ENCODE peak calls at places on chromosome 21, in five cellular contexts. R, I, Y, N and J are unnamed samples. For H3K36me3 and H3K4me1, the result is how much of the 10 kb centered on the place peaks cover.

GRCh38 chr21:28729887-28730286 is 262.8 kb downstream of the LTN1 start:
- DNase-seq in N (no peak), Y (no peak), I (no peak), R (no peak), J (no peak)

GRCh38 chr21:25578070-25578961 is 29.0 kb downstream of the MRPL39 start:
- DNase-seq in R (no peak), I (no peak), N (no peak), Y (no peak), J (no peak)

GRCh38 chr21:27561116-27561515 is 594.2 kb upstream of the ADAMTS5 start:
- DNase-seq in Y (no peak), I (no peak), N (no peak), R (no peak), J (no peak)

GRCh38 chr21:41294548-41295231 is 21.9 kb upstream of the FAM3B start:
- DNase-seq in R (no peak), N (no peak), Y (no peak), I (no peak), J (no peak)

GRCh38 chr21:27407296-27407695 is 440.4 kb upstream of the ADAMTS5 start:
- DNase-seq in Y (no peak), R (no peak), N (no peak), I (no peak), J (no peak)

GRCh38 chr21:25240974-25241373 is 366.3 kb downstream of the MRPL39 start:
- DNase-seq in I (no peak), N (no peak), R (no peak), Y (no peak), J (no peak)

GRCh38 chr21:26966978-26967913 is at the start of gene ADAMTS5:
- DNase-seq in I (peak), R (no peak), N (no peak), Y (peak), J (peak)

GRCh38 chr21:32463889-32464300 is 51.4 kb downstream of the EVA1C start:
- DNase-seq in N (no peak), I (no peak), R (no peak), Y (peak), J (peak)

GRCh38 chr21:21101911-21102310 is 103.7 kb downstream of the NCAM2 start:
- DNase-seq in I (no peak), R (peak), Y (peak), N (no peak), J (no peak)

GRCh38 chr21:40680311-40680710 is 166.6 kb downstream of the DSCAM start:
- DNase-seq in N (no peak), R (no peak), Y (no peak), I (no peak), J (no peak)

GRCh38 chr21:17597680-17598079 is 15.0 kb downstream of the BTG3 start:
- DNase-seq in R (no peak), Y (no peak), N (no peak), I (no peak), J (no peak)
- H3K36me3 ChIP-seq in R (half or more), Y (half or more), N (under half), I (half or more), J (half or more)

GRCh38 chr21:17293194-17293593 is 219.6 kb upstream of the CXADR start:
- DNase-seq in I (no peak), N (no peak), R (no peak), Y (no peak), J (no peak)
- H3K4me1 ChIP-seq in I (under half), N (under half), R (under half), Y (under half), J (under half)

GRCh38 chr21:34553199-34553952 is 41.4 kb upstream of the KCNE1 start:
- DNase-seq in R (no peak), N (no peak), Y (peak), I (no peak), J (peak)

GRCh38 chr21:34550400-34550799 is 38.4 kb upstream of the KCNE1 start:
- DNase-seq in Y (no peak), N (no peak), I (no peak), R (no peak), J (no peak)

GRCh38 chr21:34557261-34557660 is 45.3 kb upstream of the KCNE1 start:
- DNase-seq in R (no peak), I (no peak), N (no peak), Y (no peak), J (no peak)

GRCh38 chr21:34552324-34553198 is 40.6 kb upstream of the KCNE1 start:
- DNase-seq in I (no peak), N (no peak), Y (peak), R (no peak), J (peak)

GRCh38 chr21:34554227-34554626 is 42.2 kb upstream of the KCNE1 start:
- DNase-seq in N (no peak), Y (no peak), R (no peak), I (no peak), J (no peak)
- H3K36me3 ChIP-seq in N (under half), Y (under half), R (under half), I (under half), J (under half)

GRCh38 chr21:45120975-45121374 is 46.6 kb downstream of the ADARB1 start:
- DNase-seq in N (no peak), I (no peak), Y (no peak), R (no peak), J (no peak)
- H3K4me1 ChIP-seq in N (under half), I (under half), Y (under half), R (under half), J (under half)

GRCh38 chr21:38057626-38058025 is 141.4 kb upstream of the KCNJ6 start:
- DNase-seq in I (no peak), N (no peak), R (no peak), Y (no peak), J (no peak)

GRCh38 chr21:38056481-38056880 is 140.2 kb upstream of the KCNJ6 start:
- DNase-seq in R (no peak), Y (no peak), I (no peak), N (no peak), J (no peak)

GRCh38 chr21:38054334-38054733 is 138.1 kb upstream of the KCNJ6 start:
- DNase-seq in R (no peak), I (no peak), Y (no peak), N (no peak), J (no peak)
- H3K36me3 ChIP-seq in R (under half), I (under half), Y (under half), N (under half), J (under half)

GRCh38 chr21:38843379-38843778 is 37.6 kb downstream of the ETS2 start:
- DNase-seq in Y (no peak), R (no peak), N (no peak), I (no peak), J (no peak)

GRCh38 chr21:38840456-38841129 is 34.9 kb downstream of the ETS2 start:
- DNase-seq in N (no peak), Y (no peak), I (no peak), R (no peak), J (no peak)

GRCh38 chr21:38841472-38841871 is 35.7 kb downstream of the ETS2 start:
- DNase-seq in Y (no peak), I (no peak), N (no peak), R (no peak), J (peak)

GRCh38 chr21:38847556-38847955 is 41.8 kb downstream of the ETS2 start:
- DNase-seq in R (no peak), Y (peak), N (no peak), I (no peak), J (no peak)

GRCh38 chr21:38843806-38844479 is 38.2 kb downstream of the ETS2 start:
- DNase-seq in R (no peak), N (no peak), Y (peak), I (no peak), J (peak)
- H3K4me1 ChIP-seq in R (under half), N (half or more), Y (under half), I (under half), J (under half)

DNA sequence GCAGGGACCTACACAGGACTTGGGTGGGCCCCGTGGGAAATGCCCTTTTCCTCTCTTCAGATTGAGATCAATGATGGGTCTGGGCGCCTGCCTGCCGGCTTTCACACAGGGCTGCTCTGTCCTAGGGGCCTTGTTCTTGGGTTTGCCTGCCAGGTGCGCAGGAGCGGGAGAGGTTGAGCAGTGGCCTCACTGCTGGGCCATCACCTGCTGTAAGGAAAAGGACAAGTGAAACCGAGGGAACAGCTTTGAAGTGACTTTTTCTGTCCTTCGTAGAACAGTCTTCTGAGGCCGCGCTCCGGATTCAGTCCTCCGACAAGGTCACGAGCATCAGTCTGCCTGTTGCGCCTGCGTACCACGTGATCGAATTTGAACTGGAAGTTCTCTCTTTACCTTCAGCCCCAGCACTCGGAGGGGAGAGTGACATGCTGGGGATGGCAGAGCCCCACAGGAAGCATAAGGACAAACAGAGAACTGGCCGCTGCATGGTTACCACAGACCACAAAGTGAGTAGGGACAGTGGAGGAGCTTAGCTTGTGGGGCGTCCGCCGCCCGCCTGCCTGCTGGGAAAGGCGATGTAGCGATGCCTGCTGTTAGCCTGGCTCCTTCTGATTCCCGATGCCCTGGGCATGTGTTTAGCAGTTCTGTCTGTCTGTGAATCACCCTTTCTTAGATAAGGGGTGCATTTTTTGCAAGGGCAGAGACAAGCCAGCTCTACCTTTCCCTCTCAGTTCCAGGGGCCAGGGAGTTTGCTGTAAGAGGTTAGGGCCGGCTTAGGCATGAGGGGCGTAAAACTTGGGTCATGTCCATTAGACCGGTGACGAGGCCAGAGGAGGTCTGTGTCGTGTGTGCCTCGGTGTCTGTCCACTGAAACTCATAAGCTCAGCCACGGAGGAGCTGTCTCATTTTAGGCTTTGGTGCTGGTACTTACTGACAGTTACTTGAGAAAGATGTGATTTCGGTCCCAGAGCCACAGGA is 19.5 kb upstream of the PWP2 start:
- DNase-seq in Y (no peak), N (no peak), R (no peak), I (peak), J (no peak)
- H3K36me3 ChIP-seq in Y (half or more), N (under half), R (half or more), I (half or more), J (under half)

GRCh38 chr21:42381347-42381984 is 14.4 kb downstream of the TMPRSS3 start:
- DNase-seq in N (no peak), Y (peak), I (peak), R (peak), J (peak)

GRCh38 chr21:42382915-42383314 is 12.9 kb downstream of the TMPRSS3 start:
- DNase-seq in I (no peak), N (no peak), Y (no peak), R (no peak), J (no peak)

GRCh38 chr21:42384999-42385398 is 10.9 kb downstream of the TMPRSS3 start:
- DNase-seq in R (peak), I (no peak), N (no peak), Y (no peak), J (no peak)

GRCh38 chr21:42384184-42384583 is 11.7 kb downstream of the TMPRSS3 start:
- DNase-seq in R (no peak), Y (no peak), I (no peak), N (no peak), J (no peak)

DNA sequence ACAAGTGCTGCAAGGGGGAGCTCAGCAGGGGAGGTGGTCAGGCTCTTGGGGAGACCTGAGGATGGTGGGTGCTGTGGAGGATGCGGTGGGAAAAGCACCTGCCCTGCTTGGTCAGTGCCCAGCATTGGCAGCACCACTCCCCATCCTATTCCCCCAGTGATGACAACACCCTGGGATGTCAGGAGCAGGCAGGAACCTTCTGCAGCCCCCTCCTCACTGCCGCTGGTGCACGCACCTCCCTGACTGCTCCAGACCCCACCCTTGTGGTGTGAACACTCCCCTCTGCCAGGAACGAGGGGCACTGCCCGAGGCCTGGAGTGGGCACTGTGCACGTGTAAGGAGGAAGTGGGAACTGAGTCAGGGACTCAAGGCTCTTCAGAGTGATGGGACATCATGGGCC is 12.5 kb downstream of the TMPRSS3 start:
- DNase-seq in I (no peak), N (no peak), Y (no peak), R (no peak), J (no peak)
- H3K4me1 ChIP-seq in I (under half), N (under half), Y (under half), R (under half), J (under half)